ENCODE peak calls at places on chromosomes 5 and 9, in four cellular contexts. One of them, this sample, is unnamed.

GRCh38 chr5:136808756-136809155 is 443.4 kb upstream of the TRPC7 start:
- DNase-seq in foreskin fibroblast: no peak
- DNase-seq in H9: no peak
- DNase-seq in chondrocyte: no peak
- DNase-seq in this sample: no peak

GRCh38 chr5:18975624-18976023 is 1012.4 kb downstream of the CDH18 start:
- DNase-seq in H9: no peak
- DNase-seq in chondrocyte: no peak
- DNase-seq in foreskin fibroblast: no peak
- DNase-seq in this sample: no peak

GRCh38 chr9:94985649-94986048 is 259.1 kb downstream of the AOPEP start:
- DNase-seq in foreskin fibroblast: no peak
- DNase-seq in H9: no peak
- DNase-seq in chondrocyte: no peak
- DNase-seq in this sample: no peak

GRCh38 chr9:116456490-116457088 is 230.5 kb upstream of the TRIM32 start:
- DNase-seq in H9: no peak
- DNase-seq in chondrocyte: no peak
- DNase-seq in foreskin fibroblast: no peak
- DNase-seq in this sample: no peak

GRCh38 chr5:145887976-145888574 is 15.3 kb upstream of the GRXCR2 start:
- DNase-seq in foreskin fibroblast: peak
- DNase-seq in H9: peak
- DNase-seq in chondrocyte: no peak
- DNase-seq in this sample: peak

GRCh38 chr5:180910735-180911134 is 11.8 kb downstream of the BTNL8 start:
- DNase-seq in foreskin fibroblast: no peak
- DNase-seq in chondrocyte: no peak
- DNase-seq in H9: no peak
- DNase-seq in this sample: no peak

GRCh38 chr9:34771023-34771422 is 61.1 kb upstream of the CCL21 start:
- DNase-seq in H9: no peak
- DNase-seq in chondrocyte: no peak
- DNase-seq in foreskin fibroblast: peak
- DNase-seq in this sample: no peak

GRCh38 chr5:115455241-115455640 is 89.3 kb downstream of the FEM1C start:
- DNase-seq in foreskin fibroblast: peak
- DNase-seq in H9: no peak
- DNase-seq in chondrocyte: no peak
- DNase-seq in this sample: no peak

GRCh38 chr5:1855075-1855474 is 27.6 kb downstream of the IRX4 start:
- DNase-seq in foreskin fibroblast: no peak
- DNase-seq in H9: no peak
- DNase-seq in chondrocyte: no peak
- DNase-seq in this sample: no peak

GRCh38 chr5:52738095-52738506 is 49.6 kb upstream of the ITGA1 start:
- DNase-seq in chondrocyte: no peak
- DNase-seq in foreskin fibroblast: peak
- DNase-seq in H9: no peak
- DNase-seq in this sample: no peak

GRCh38 chr9:98275159-98275558 is 19.7 kb upstream of the TBC1D2 start:
- DNase-seq in H9: no peak
- DNase-seq in chondrocyte: no peak
- DNase-seq in foreskin fibroblast: no peak
- DNase-seq in this sample: no peak

GRCh38 chr9:532707-533106 is 308.8 kb upstream of the DMRT1 start:
- DNase-seq in foreskin fibroblast: no peak
- DNase-seq in chondrocyte: no peak
- DNase-seq in H9: no peak
- DNase-seq in this sample: no peak

GRCh38 chr9:68775003-68775730 is 70.1 kb downstream of the PIP5K1B start:
- DNase-seq in chondrocyte: no peak
- DNase-seq in foreskin fibroblast: peak
- DNase-seq in H9: no peak
- DNase-seq in this sample: no peak

GRCh38 chr5:81408496-81408895 is 14.6 kb upstream of the ACOT12 start:
- DNase-seq in H9: no peak
- DNase-seq in foreskin fibroblast: no peak
- DNase-seq in chondrocyte: no peak
- DNase-seq in this sample: no peak

GRCh38 chr5:164335837-164336236 is 830.4 kb downstream of the MAT2B start:
- DNase-seq in foreskin fibroblast: peak
- DNase-seq in H9: no peak
- DNase-seq in chondrocyte: no peak
- DNase-seq in this sample: no peak

GRCh38 chr5:111673896-111674626 is 82.9 kb downstream of the NREP start:
- DNase-seq in H9: no peak
- DNase-seq in chondrocyte: no peak
- DNase-seq in foreskin fibroblast: no peak
- DNase-seq in this sample: no peak

GRCh38 chr5:82417776-82418607 is 139.8 kb upstream of the RPS23 start:
- DNase-seq in foreskin fibroblast: no peak
- DNase-seq in chondrocyte: no peak
- DNase-seq in H9: no peak
- DNase-seq in this sample: no peak

GRCh38 chr5:151886741-151887261 is 37.9 kb downstream of the GLRA1 start:
- DNase-seq in chondrocyte: no peak
- DNase-seq in H9: peak
- DNase-seq in foreskin fibroblast: peak
- DNase-seq in this sample: no peak

GRCh38 chr5:151873701-151874100 is 51.0 kb downstream of the GLRA1 start:
- DNase-seq in foreskin fibroblast: no peak
- DNase-seq in chondrocyte: no peak
- DNase-seq in H9: no peak
- DNase-seq in this sample: no peak

GRCh38 chr5:145495741-145496140 is 339.4 kb downstream of the PRELID2 start:
- DNase-seq in foreskin fibroblast: peak
- DNase-seq in chondrocyte: no peak
- DNase-seq in H9: no peak
- DNase-seq in this sample: no peak

GRCh38 chr9:118882674-118883073 is 486.6 kb downstream of the BRINP1 start:
- DNase-seq in H9: no peak
- DNase-seq in chondrocyte: no peak
- DNase-seq in foreskin fibroblast: no peak
- DNase-seq in this sample: no peak

GRCh38 chr5:152572812-152573211 is 167.7 kb upstream of the NMUR2 start:
- DNase-seq in foreskin fibroblast: no peak
- DNase-seq in H9: no peak
- DNase-seq in chondrocyte: no peak
- DNase-seq in this sample: no peak

GRCh38 chr5:77867914-77868313 is 91.8 kb upstream of the TBCA start:
- DNase-seq in H9: no peak
- DNase-seq in foreskin fibroblast: no peak
- DNase-seq in chondrocyte: no peak
- DNase-seq in this sample: no peak

GRCh38 chr5:10935536-10935935 is 174.5 kb upstream of the DAP start:
- DNase-seq in H9: no peak
- DNase-seq in foreskin fibroblast: no peak
- DNase-seq in chondrocyte: no peak
- DNase-seq in this sample: no peak

GRCh38 chr9:126676685-126677143 is 63.0 kb downstream of the LMX1B start:
- DNase-seq in chondrocyte: no peak
- DNase-seq in H9: peak
- DNase-seq in foreskin fibroblast: no peak
- DNase-seq in this sample: peak

GRCh38 chr9:107894572-107895261 is 405.1 kb upstream of the KLF4 start:
- DNase-seq in H9: no peak
- DNase-seq in chondrocyte: no peak
- DNase-seq in foreskin fibroblast: peak
- DNase-seq in this sample: no peak

DNA sequence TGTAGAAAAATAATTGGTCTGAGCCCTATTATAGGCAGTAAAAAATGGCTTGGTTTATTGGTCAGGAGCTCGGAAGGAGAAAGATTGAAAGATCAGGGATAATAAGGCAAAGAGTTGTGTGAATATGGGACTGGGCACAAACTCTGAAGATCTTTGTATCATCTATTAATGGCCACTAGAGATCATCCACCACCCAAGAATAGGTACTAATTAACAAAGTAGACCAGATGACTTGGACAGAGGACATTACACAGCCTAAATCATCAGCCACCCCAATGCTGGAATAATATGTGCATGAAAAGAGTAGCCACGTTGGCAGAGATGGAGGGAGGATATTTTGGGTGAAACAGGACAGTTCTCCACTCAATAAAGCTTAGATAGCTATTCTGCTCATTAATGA is 364.1 kb downstream of the EFNA5 start:
- DNase-seq in H9: no peak
- DNase-seq in foreskin fibroblast: no peak
- DNase-seq in chondrocyte: no peak
- DNase-seq in this sample: no peak
- TF ChIP-seq CTCF in H9: no peak
- TF ChIP-seq CTCF in foreskin fibroblast: no peak
- TF ChIP-seq CTCF in chondrocyte: no peak
- TF ChIP-seq CTCF in this sample: no peak

DNA sequence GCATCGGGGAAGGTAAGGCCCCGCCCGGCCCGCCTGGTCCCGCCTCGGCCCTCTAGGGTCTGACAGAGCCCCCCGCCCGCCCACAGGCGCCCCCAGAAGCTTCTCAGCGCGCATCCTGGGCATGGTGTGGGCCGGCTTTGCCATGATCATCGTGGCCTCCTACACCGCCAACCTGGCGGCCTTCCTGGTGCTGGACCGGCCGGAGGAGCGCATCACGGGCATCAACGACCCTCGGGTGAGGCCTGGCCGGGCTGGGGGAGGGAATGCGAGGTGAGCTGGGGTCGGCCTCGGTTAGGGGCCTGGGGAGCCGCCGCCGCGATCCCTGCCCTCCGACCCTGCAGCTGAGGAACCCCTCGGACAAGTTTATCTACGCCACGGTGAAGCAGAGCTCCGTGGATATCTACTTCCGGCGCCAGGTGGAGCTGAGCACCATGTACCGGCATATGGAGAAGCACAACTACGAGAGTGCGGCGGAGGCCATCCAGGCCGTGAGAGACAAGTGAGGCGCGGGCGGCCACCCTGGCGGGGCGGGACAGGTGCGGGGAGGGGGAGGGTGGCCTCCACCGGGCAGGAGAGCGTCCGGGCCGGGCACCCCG is 7.2 kb downstream of the LRRC26 start:
- DNase-seq in H9: no peak
- DNase-seq in foreskin fibroblast: no peak
- DNase-seq in chondrocyte: no peak
- DNase-seq in this sample: no peak
- TF ChIP-seq CTCF in H9: peak
- TF ChIP-seq CTCF in foreskin fibroblast: no peak
- TF ChIP-seq CTCF in chondrocyte: peak
- TF ChIP-seq CTCF in this sample: no peak

GRCh38 chr9:76757274-76757673 is 7.0 kb upstream of the PCA3 start:
- DNase-seq in foreskin fibroblast: no peak
- DNase-seq in H9: no peak
- DNase-seq in chondrocyte: no peak
- DNase-seq in this sample: no peak

GRCh38 chr9:76764138-76764537 is at the start of gene PCA3:
- DNase-seq in chondrocyte: no peak
- DNase-seq in foreskin fibroblast: no peak
- DNase-seq in H9: no peak
- DNase-seq in this sample: no peak

GRCh38 chr9:76758476-76758875 is 5.8 kb upstream of the PCA3 start:
- DNase-seq in H9: no peak
- DNase-seq in chondrocyte: no peak
- DNase-seq in foreskin fibroblast: no peak
- DNase-seq in this sample: no peak

GRCh38 chr9:76759726-76760125 is 4.5 kb upstream of the PCA3 start:
- DNase-seq in H9: no peak
- DNase-seq in chondrocyte: no peak
- DNase-seq in foreskin fibroblast: peak
- DNase-seq in this sample: peak

GRCh38 chr9:76761448-76761847 is 2.8 kb upstream of the PCA3 start:
- DNase-seq in chondrocyte: no peak
- DNase-seq in foreskin fibroblast: peak
- DNase-seq in H9: no peak
- DNase-seq in this sample: no peak
- TF ChIP-seq CTCF in chondrocyte: peak
- TF ChIP-seq CTCF in foreskin fibroblast: peak
- TF ChIP-seq CTCF in H9: peak
- TF ChIP-seq CTCF in this sample: peak

DNA sequence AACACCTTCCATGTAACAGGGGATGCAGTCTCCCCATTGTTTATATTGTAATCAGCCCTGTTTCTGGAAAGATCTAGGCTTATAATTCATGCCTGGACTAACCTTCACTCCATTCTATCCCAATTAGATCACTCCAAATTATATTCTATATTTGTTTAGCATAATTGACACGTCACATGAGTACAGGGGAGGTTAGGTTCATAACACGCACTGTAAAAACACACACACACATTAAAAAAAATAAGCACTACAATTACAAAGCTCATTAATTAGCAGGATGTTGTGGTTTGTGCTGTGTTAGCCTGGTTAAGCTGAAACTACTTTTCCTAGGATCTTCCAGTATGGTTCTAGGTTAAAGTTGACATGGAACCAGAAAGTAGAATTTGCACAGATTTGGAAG is 126.0 kb downstream of the MLLT3 start:
- DNase-seq in chondrocyte: no peak
- DNase-seq in H9: no peak
- DNase-seq in foreskin fibroblast: no peak
- DNase-seq in this sample: no peak
- TF ChIP-seq CTCF in chondrocyte: no peak
- TF ChIP-seq CTCF in H9: no peak
- TF ChIP-seq CTCF in foreskin fibroblast: no peak
- TF ChIP-seq CTCF in this sample: no peak

This sample was measured in glutamatergic neuron.